ENCODE peak calls at places on chromosomes 7 and 10, in seven cellular contexts. X is thoracic aorta, V is fibroblast of lung, L is GM12878, M is OCI-LY7, R is spleen, I is mammary epithelial cell. Y is an unnamed sample.

GRCh38 chr10:23005150-23005549 is 77.3 kb downstream of the ARMC3 start:
- DNase-seq in X (no peak), V (no peak), L (no peak), M (no peak), R (no peak), I (no peak), Y (no peak)

GRCh38 chr7:131012477-131013031 is 278.5 kb upstream of the KLF14 start:
- DNase-seq in X (no peak), V (no peak), L (no peak), M (no peak), R (no peak), I (no peak), Y (no peak)

GRCh38 chr7:101516849-101517248 is 112.2 kb downstream of the MYL10 start:
- DNase-seq in X (no peak), V (no peak), L (no peak), M (no peak), R (no peak), I (no peak), Y (no peak)

GRCh38 chr10:101803511-101803910 is 14.7 kb downstream of the OGA start:
- DNase-seq in X (no peak), V (no peak), L (no peak), M (no peak), R (no peak), I (no peak), Y (no peak)

GRCh38 chr10:23199768-23200511 is 7.8 kb downstream of the PTF1A start:
- DNase-seq in X (no peak), V (no peak), L (no peak), M (no peak), R (no peak), I (no peak), Y (no peak)

GRCh38 chr7:95476904-95477594 is 8.7 kb upstream of the ASB4 start:
- DNase-seq in X (peak; percentile 20), V (peak; percentile 59), L (peak; percentile 28), M (peak; percentile 77), R (no peak), I (peak; percentile 37), Y (peak; percentile 73)

GRCh38 chr10:43120116-43120947 is 17.9 kb upstream of the CSGALNACT2 start:
- DNase-seq in X (no peak), V (no peak), L (no peak), M (no peak), R (peak; percentile 75), I (no peak), Y (no peak)

GRCh38 chr7:106417273-106417902 is 132.6 kb upstream of the NAMPT start:
- DNase-seq in X (no peak), V (no peak), L (no peak), M (no peak), R (no peak), I (peak; percentile 51), Y (no peak)

GRCh38 chr10:126242352-126243260 is 145.7 kb downstream of the ADAM12 start:
- DNase-seq in X (no peak), V (peak; percentile 93), L (no peak), M (no peak), R (no peak), I (peak; percentile 47), Y (no peak)

GRCh38 chr10:43323245-43323644 is 48.2 kb upstream of the FXYD4 start:
- DNase-seq in X (no peak), V (no peak), L (no peak), M (no peak), R (peak; percentile 74), I (no peak), Y (no peak)

GRCh38 chr7:94509264-94509878 is at the start of gene CASD1:
- DNase-seq in X (no peak), V (peak; percentile 10), L (no peak), M (peak; percentile 74), R (no peak), I (peak; percentile 12), Y (peak; percentile 78)

GRCh38 chr10:110548002-110548401 is 19.5 kb upstream of the SMC3 start:
- DNase-seq in X (no peak), V (no peak), L (no peak), M (no peak), R (no peak), I (no peak), Y (no peak)

GRCh38 chr7:29563590-29564454 is at the start of gene PRR15:
- DNase-seq in X (no peak), V (peak; percentile 26), L (no peak), M (no peak), R (peak; percentile 77), I (peak; percentile 75), Y (no peak)

GRCh38 chr7:98934267-98934666 is 55.9 kb downstream of the TRRAP start:
- DNase-seq in X (no peak), V (no peak), L (no peak), M (no peak), R (no peak), I (no peak), Y (no peak)

GRCh38 chr7:36132025-36132424 is 21.0 kb upstream of the EEPD1 start:
- DNase-seq in X (no peak), V (no peak), L (no peak), M (no peak), R (no peak), I (no peak), Y (no peak)

GRCh38 chr7:1812693-1813393 is 142.8 kb downstream of the ELFN1 start:
- DNase-seq in X (no peak), V (no peak), L (no peak), M (no peak), R (peak; percentile 69), I (no peak), Y (no peak)

GRCh38 chr7:22357311-22358175 is 589 bp upstream of the RAPGEF5 start:
- DNase-seq in X (no peak), V (peak; percentile 71), L (no peak), M (no peak), R (no peak), I (peak; percentile 92), Y (no peak)

GRCh38 chr7:129535896-129536295 is 33.6 kb downstream of the SMKR1 start:
- DNase-seq in X (no peak), V (no peak), L (no peak), M (no peak), R (no peak), I (no peak), Y (peak; percentile 18)

GRCh38 chr7:45626441-45627430 is 52.6 kb downstream of the ADCY1 start:
- DNase-seq in X (no peak), V (no peak), L (no peak), M (no peak), R (no peak), I (no peak), Y (no peak)

GRCh38 chr10:128325788-128326187 is 199.6 kb upstream of the MKI67 start:
- DNase-seq in X (no peak), V (no peak), L (no peak), M (no peak), R (no peak), I (no peak), Y (no peak)

DNA sequence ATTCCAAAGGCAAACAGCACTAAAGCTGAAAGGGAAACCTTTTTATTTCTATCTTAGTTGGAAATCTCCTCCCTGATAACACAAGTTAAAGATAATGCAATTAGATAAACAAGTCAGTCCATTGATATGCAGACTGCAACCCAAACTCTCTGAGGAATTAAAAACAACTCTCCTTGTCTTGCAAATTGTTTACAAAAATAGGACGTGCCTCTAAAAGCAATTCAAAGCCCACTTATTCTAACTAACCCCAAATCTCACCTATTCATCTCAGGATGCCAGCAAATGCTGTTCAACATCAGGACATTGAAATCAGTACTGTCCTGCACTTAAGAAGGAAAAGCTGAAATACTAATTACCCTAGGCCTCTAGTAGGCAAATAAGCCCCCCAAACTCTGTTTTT is 12.8 kb downstream of the SHTN1 start:
- DNase-seq in X (no peak), V (no peak), L (no peak), M (no peak), R (no peak), I (no peak), Y (no peak)
- H3K4me1 ChIP-seq in X (no peaks in the 10 kb centered on the region), V (no peaks in the 10 kb centered on the region), L (no peaks in the 10 kb centered on the region), M (no peaks in the 10 kb centered on the region), R (no peaks in the 10 kb centered on the region), I (no peaks in the 10 kb centered on the region), Y (no peaks in the 10 kb centered on the region)

GRCh38 chr7:157925383-157925875 is 588.6 kb downstream of the DNAJB6 start:
- DNase-seq in X (no peak), V (no peak), L (no peak), M (no peak), R (peak; percentile 59), I (no peak), Y (no peak)

GRCh38 chr7:157927313-157927925 is 590.6 kb downstream of the DNAJB6 start:
- DNase-seq in X (no peak), V (no peak), L (no peak), M (no peak), R (no peak), I (no peak), Y (peak; percentile 17)

GRCh38 chr7:157928171-157928794 is 591.5 kb downstream of the DNAJB6 start:
- DNase-seq in X (no peak), V (no peak), L (no peak), M (no peak), R (no peak), I (no peak), Y (no peak)

GRCh38 chr7:157926107-157926506 is 589.3 kb downstream of the DNAJB6 start:
- DNase-seq in X (no peak), V (no peak), L (no peak), M (no peak), R (no peak), I (no peak), Y (peak; percentile 15)

DNA sequence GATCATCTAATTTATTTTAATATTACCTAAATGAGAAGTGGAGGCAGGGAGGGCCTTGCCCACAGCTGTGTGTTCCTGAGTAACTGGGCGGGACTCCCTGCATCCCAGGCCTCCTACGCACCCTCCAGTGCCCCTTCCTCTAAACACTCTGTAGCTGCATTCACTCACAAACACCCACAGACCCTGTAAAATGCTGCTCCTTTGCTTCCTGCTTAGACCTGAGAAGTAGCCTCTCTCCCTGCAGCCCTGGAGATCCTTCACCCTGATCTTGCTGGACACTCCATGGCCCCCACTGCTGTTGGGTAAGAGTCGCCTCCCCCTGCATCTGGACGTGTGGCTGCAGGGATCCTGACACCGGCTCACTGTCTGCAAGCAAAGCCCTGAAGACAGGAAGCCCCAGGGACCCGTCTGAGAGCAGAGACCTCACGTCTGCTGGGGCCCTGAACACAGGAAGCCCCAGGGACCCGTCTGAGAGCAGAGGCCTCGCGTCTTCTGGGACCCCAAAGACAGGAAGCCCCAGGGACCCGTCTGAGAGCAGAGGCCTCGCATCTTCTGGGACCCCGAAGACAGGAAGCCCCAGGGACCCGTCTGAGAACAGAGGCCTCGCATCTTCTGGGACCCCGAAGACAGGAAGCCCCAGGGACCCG is 589.8 kb downstream of the DNAJB6 start:
- DNase-seq in X (no peak), V (no peak), L (no peak), M (no peak), R (no peak), I (no peak), Y (peak; percentile 30)
- H3K4me1 ChIP-seq in X (no peaks in the 10 kb centered on the region), V (no peaks in the 10 kb centered on the region), L (no peaks in the 10 kb centered on the region), M (peaks cover 6% of the 10 kb centered on the region), R (no peaks in the 10 kb centered on the region), I (no peaks in the 10 kb centered on the region), Y (peaks cover 13% of the 10 kb centered on the region)

DNA sequence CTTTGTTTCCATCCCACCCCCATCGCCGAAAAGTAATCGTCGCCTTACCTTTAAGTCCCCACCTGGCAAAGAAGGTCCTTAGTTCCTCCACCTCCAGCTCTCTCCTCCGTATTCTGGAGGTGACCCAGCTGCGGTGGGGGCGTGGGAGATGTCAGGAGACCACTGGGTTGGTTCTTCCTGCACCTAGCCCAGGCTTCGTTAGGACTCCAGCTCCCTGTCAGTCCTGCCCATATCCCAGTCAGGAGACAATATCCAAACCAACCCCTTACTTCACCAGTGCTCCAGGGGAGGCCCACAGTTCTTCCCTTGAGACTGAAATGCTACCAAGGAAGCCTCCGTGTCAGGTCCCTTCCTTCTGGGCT is 693 bp downstream of the ADIRF start:
- DNase-seq in X (no peak), V (no peak), L (no peak), M (no peak), R (no peak), I (no peak), Y (no peak)
- H3K4me1 ChIP-seq in X (peaks cover 24% of the 10 kb centered on the region), V (peaks cover 35% of the 10 kb centered on the region), L (peaks cover 54% of the 10 kb centered on the region), M (no peaks in the 10 kb centered on the region), R (peaks cover 63% of the 10 kb centered on the region), I (peaks cover 68% of the 10 kb centered on the region), Y (no peaks in the 10 kb centered on the region)

GRCh38 chr10:45198596-45199379 is 116.6 kb downstream of the OR13A1 start:
- DNase-seq in X (no peak), V (no peak), L (no peak), M (no peak), R (no peak), I (no peak), Y (no peak)
- H3K4me1 ChIP-seq in X (no peaks in the 10 kb centered on the region), V (no peaks in the 10 kb centered on the region), L (no peaks in the 10 kb centered on the region), M (no peaks in the 10 kb centered on the region), R (no peaks in the 10 kb centered on the region), I (no peaks in the 10 kb centered on the region), Y (no peaks in the 10 kb centered on the region)

Y was measured in DND-41.